ENCODE peak calls at places on chromosomes 16 and 17, in nine cellular contexts. G, N, P, A, Q, Z, T, K and O are unnamed samples.

GRCh38 chr17:81986606-81987005 is 9.2 kb downstream of the ASPSCR1 start:
- DNase-seq in G (no peak), N (no peak), P (no peak), A (no peak), Q (no peak), Z (no peak), T (no peak), K (no peak), O (no peak)

GRCh38 chr16:23950898-23951297 is 115.1 kb downstream of the PRKCB start:
- DNase-seq in G (no peak), N (no peak), P (no peak), A (no peak), Q (no peak), Z (no peak), T (no peak), K (no peak), O (no peak)

GRCh38 chr17:47713980-47714689 is 18.9 kb upstream of the TBX21 start:
- DNase-seq in G (no peak), N (no peak), P (no peak), A (no peak), Q (no peak), Z (no peak), T (peak; percentile 70), K (no peak), O (no peak)

GRCh38 chr17:1177099-1177996 is 2.4 kb downstream of the ABR start:
- DNase-seq in G (no peak), N (no peak), P (no peak), A (no peak), Q (no peak), Z (peak; percentile 74), T (no peak), K (no peak), O (no peak)

GRCh38 chr17:80104321-80104955 is 3.1 kb downstream of the GAA start:
- DNase-seq in G (no peak), N (no peak), P (no peak), A (no peak), Q (peak; percentile 86), Z (peak; percentile 97), T (no peak), K (no peak), O (no peak)

GRCh38 chr17:18319604-18320256 is 4.6 kb downstream of the SMCR8 start:
- DNase-seq in G (no peak), N (no peak), P (no peak), A (no peak), Q (no peak), Z (no peak), T (peak; percentile 34), K (no peak), O (peak; percentile 46)

GRCh38 chr16:77557385-77557784 is 122.6 kb upstream of the ADAMTS18 start:
- DNase-seq in G (no peak), N (no peak), P (no peak), A (no peak), Q (no peak), Z (no peak), T (no peak), K (no peak), O (no peak)

GRCh38 chr17:8341456-8341855 is 1.8 kb downstream of the ODF4 start:
- DNase-seq in G (no peak), N (no peak), P (no peak), A (no peak), Q (no peak), Z (no peak), T (no peak), K (no peak), O (no peak)

GRCh38 chr16:78675312-78675711 is 575.9 kb downstream of the WWOX start:
- DNase-seq in G (no peak), N (no peak), P (no peak), A (no peak), Q (no peak), Z (no peak), T (no peak), K (no peak), O (no peak)

GRCh38 chr17:78258323-78259229 is 27.1 kb downstream of the TMEM235 start:
- DNase-seq in G (no peak), N (peak; percentile 31), P (no peak), A (no peak), Q (peak; percentile 87), Z (no peak), T (peak; percentile 41), K (peak; percentile 39), O (no peak)

GRCh38 chr17:49393491-49394255 is 21.0 kb downstream of the PHB1 start:
- DNase-seq in G (no peak), N (no peak), P (peak; percentile 28), A (no peak), Q (no peak), Z (no peak), T (no peak), K (no peak), O (no peak)

GRCh38 chr17:40529991-40530390 is 28.6 kb upstream of the TNS4 start:
- DNase-seq in G (no peak), N (no peak), P (no peak), A (no peak), Q (no peak), Z (no peak), T (no peak), K (no peak), O (no peak)

GRCh38 chr17:27985306-27985705 is 57.2 kb upstream of the NLK start:
- DNase-seq in G (no peak), N (no peak), P (no peak), A (no peak), Q (no peak), Z (no peak), T (no peak), K (no peak), O (no peak)

GRCh38 chr17:61285483-61286320 is 113.9 kb upstream of the TBX2 start:
- DNase-seq in G (no peak), N (no peak), P (no peak), A (no peak), Q (no peak), Z (no peak), T (no peak), K (no peak), O (no peak)

GRCh38 chr16:64738321-64738960 is 383.4 kb downstream of the CDH11 start:
- DNase-seq in G (no peak), N (no peak), P (no peak), A (peak; percentile 1), Q (no peak), Z (no peak), T (no peak), K (no peak), O (no peak)

GRCh38 chr17:60769327-60769726 is 91.7 kb downstream of the BCAS3 start:
- DNase-seq in G (no peak), N (no peak), P (no peak), A (no peak), Q (no peak), Z (no peak), T (no peak), K (no peak), O (no peak)